ENCODE peak calls at places on chromosomes 3 and 15, in eight cellular contexts. I, C, P, D, U, L, J and S are unnamed samples.

GRCh38 chr15:45326776-45327175 is 51.6 kb downstream of the GATM start:
- DNase-seq in I (no peak), C (no peak), P (no peak), D (no peak), U (no peak), L (no peak), J (peak), S (no peak)

GRCh38 chr3:8974458-8974857 is 11.2 kb upstream of the RAD18 start:
- DNase-seq in I (no peak), C (no peak), P (no peak), D (no peak), U (no peak), L (no peak), J (no peak), S (no peak)

GRCh38 chr3:188041193-188041592 is 112.8 kb upstream of the LPP start:
- DNase-seq in I (no peak), C (no peak), P (no peak), D (no peak), U (no peak), L (no peak), J (no peak), S (no peak)

GRCh38 chr3:164458986-164459385 is 619.3 kb downstream of the SI start:
- DNase-seq in I (no peak), C (peak), P (no peak), D (peak), U (no peak), L (no peak), J (no peak), S (no peak)

GRCh38 chr15:27820232-27820631 is 278.9 kb downstream of the OCA2 start:
- DNase-seq in I (no peak), C (no peak), P (no peak), D (no peak), U (no peak), L (no peak), J (no peak), S (no peak)

GRCh38 chr3:192860464-192860863 is 57.2 kb downstream of the MB21D2 start:
- DNase-seq in I (no peak), C (no peak), P (no peak), D (no peak), U (no peak), L (no peak), J (no peak), S (no peak)

GRCh38 chr15:74884428-74885223 is 5.2 kb upstream of the MPI start:
- DNase-seq in I (no peak), C (peak), P (no peak), D (peak), U (no peak), L (no peak), J (no peak), S (no peak)

GRCh38 chr15:74402873-74403589 is 30.7 kb downstream of the SEMA7A start:
- DNase-seq in I (no peak), C (no peak), P (peak), D (no peak), U (no peak), L (no peak), J (no peak), S (no peak)

GRCh38 chr3:14544282-14545250 is 4.4 kb upstream of the GRIP2 start:
- DNase-seq in I (no peak), C (no peak), P (no peak), D (no peak), U (no peak), L (no peak), J (no peak), S (no peak)

GRCh38 chr3:74537164-74537563 is 77.3 kb downstream of the CNTN3 start:
- DNase-seq in I (no peak), C (peak), P (no peak), D (peak), U (no peak), L (no peak), J (no peak), S (no peak)

GRCh38 chr3:7877312-7877711 is 624.3 kb upstream of the LMCD1 start:
- DNase-seq in I (no peak), C (no peak), P (no peak), D (peak), U (no peak), L (no peak), J (no peak), S (no peak)

GRCh38 chr15:47415539-47415971 is 301.8 kb upstream of the SEMA6D start:
- DNase-seq in I (no peak), C (peak), P (no peak), D (peak), U (no peak), L (no peak), J (no peak), S (no peak)

GRCh38 chr3:851098-851790 is 241.6 kb upstream of the CNTN6 start:
- DNase-seq in I (no peak), C (no peak), P (no peak), D (no peak), U (no peak), L (no peak), J (no peak), S (no peak)

GRCh38 chr3:143184098-143184497 is 64.5 kb downstream of the CHST2 start:
- DNase-seq in I (no peak), C (no peak), P (no peak), D (no peak), U (no peak), L (no peak), J (no peak), S (no peak)

GRCh38 chr15:39946862-39947261 is 12.9 kb downstream of the EIF2AK4 start:
- DNase-seq in I (no peak), C (no peak), P (no peak), D (no peak), U (no peak), L (no peak), J (no peak), S (no peak)

GRCh38 chr3:187927565-187927964 is 182.3 kb upstream of the BCL6 start:
- DNase-seq in I (no peak), C (no peak), P (no peak), D (no peak), U (no peak), L (no peak), J (no peak), S (no peak)

GRCh38 chr15:94494732-94495131 is 263.4 kb downstream of the MCTP2 start:
- DNase-seq in I (no peak), C (no peak), P (no peak), D (no peak), U (no peak), L (peak), J (no peak), S (no peak)

GRCh38 chr15:38682861-38683260 is 118.2 kb upstream of the RASGRP1 start:
- DNase-seq in I (no peak), C (no peak), P (peak), D (no peak), U (no peak), L (no peak), J (no peak), S (no peak)

GRCh38 chr15:92907880-92908279 is 7.8 kb downstream of the CHD2 start:
- DNase-seq in I (no peak), C (peak), P (no peak), D (peak), U (no peak), L (no peak), J (peak), S (no peak)

GRCh38 chr15:98745650-98746374 is 97.5 kb downstream of the IGF1R start:
- DNase-seq in I (no peak), C (peak), P (no peak), D (peak), U (no peak), L (no peak), J (no peak), S (no peak)

GRCh38 chr3:13623101-13623654 is 74.3 kb downstream of the FBLN2 start:
- DNase-seq in I (peak), C (peak), P (no peak), D (no peak), U (no peak), L (peak), J (no peak), S (peak)

GRCh38 chr15:56805466-56806146 is 72.3 kb upstream of the ZNF280D start:
- DNase-seq in I (no peak), C (peak), P (no peak), D (peak), U (peak), L (no peak), J (peak), S (no peak)

GRCh38 chr3:185583925-185584324 is 2.2 kb upstream of the SENP2 start:
- DNase-seq in I (no peak), C (no peak), P (no peak), D (no peak), U (no peak), L (no peak), J (no peak), S (no peak)

GRCh38 chr3:8491750-8492149 is 9.9 kb upstream of the LMCD1 start:
- DNase-seq in I (no peak), C (no peak), P (no peak), D (no peak), U (no peak), L (no peak), J (no peak), S (no peak)

GRCh38 chr3:170079466-170080165 is 41.8 kb downstream of the GPR160 start:
- DNase-seq in I (no peak), C (peak), P (no peak), D (no peak), U (no peak), L (no peak), J (no peak), S (no peak)

GRCh38 chr15:90557651-90558084 is 27.9 kb downstream of the CRTC3 start:
- DNase-seq in I (no peak), C (peak), P (no peak), D (peak), U (peak), L (no peak), J (peak), S (peak)

GRCh38 chr3:134483195-134483890 is 2.4 kb downstream of the ANAPC13 start:
- DNase-seq in I (no peak), C (peak), P (no peak), D (peak), U (no peak), L (no peak), J (no peak), S (no peak)

GRCh38 chr15:29888651-29889050 is 66.4 kb upstream of the TJP1 start:
- DNase-seq in I (peak), C (peak), P (no peak), D (peak), U (no peak), L (no peak), J (peak), S (no peak)

GRCh38 chr3:42742259-42742658 is 30.8 kb downstream of the CCDC13 start:
- DNase-seq in I (no peak), C (no peak), P (no peak), D (no peak), U (peak), L (no peak), J (no peak), S (no peak)

GRCh38 chr3:190671658-190672057 is 157.8 kb downstream of the IL1RAP start:
- DNase-seq in I (no peak), C (peak), P (no peak), D (peak), U (no peak), L (no peak), J (no peak), S (no peak)

GRCh38 chr3:71690222-71690821 is 34.9 kb downstream of the EIF4E3 start:
- DNase-seq in I (no peak), C (peak), P (no peak), D (peak), U (no peak), L (no peak), J (no peak), S (no peak)

GRCh38 chr15:62186578-62186977 is 21.5 kb upstream of the C2CD4B start:
- DNase-seq in I (no peak), C (no peak), P (no peak), D (no peak), U (no peak), L (no peak), J (no peak), S (no peak)

DNA sequence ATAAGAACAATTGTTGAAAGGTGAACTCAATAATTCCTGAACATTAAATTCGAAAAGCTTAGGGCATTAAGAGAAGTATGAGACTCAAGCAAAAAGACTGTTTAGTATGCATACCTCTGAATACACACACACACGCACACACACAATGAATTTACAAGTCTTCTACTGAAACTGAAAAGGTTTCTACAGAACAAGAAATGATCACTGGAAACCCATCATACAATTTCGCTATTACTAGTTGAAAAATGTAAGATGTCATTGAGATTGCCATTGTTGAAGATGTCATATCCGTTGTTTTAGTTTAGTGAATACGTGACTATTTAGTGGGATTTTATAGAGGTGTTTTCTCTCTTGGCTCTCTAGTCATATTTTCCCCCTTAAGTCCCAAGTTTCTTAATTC is 106.8 kb downstream of the FOXB1 start:
- DNase-seq in I (no peak), C (no peak), P (no peak), D (no peak), U (no peak), L (no peak), J (no peak), S (no peak)
- H3K4me3 ChIP-seq in I (no peak), C (no peak), P (no peak), D (no peak), U (no peak), L (no peak), J (no peak), S (no peak)

GRCh38 chr3:55483196-55484095 is 3.7 kb downstream of the WNT5A start:
- DNase-seq in I (peak), C (no peak), P (no peak), D (no peak), U (no peak), L (no peak), J (no peak), S (no peak)

GRCh38 chr3:55482496-55483195 is 4.5 kb downstream of the WNT5A start:
- DNase-seq in I (peak), C (no peak), P (no peak), D (no peak), U (no peak), L (no peak), J (no peak), S (no peak)

GRCh38 chr3:55485208-55485791 is 1.8 kb downstream of the WNT5A start:
- DNase-seq in I (peak), C (peak), P (peak), D (peak), U (peak), L (no peak), J (peak), S (peak)

GRCh38 chr3:55484741-55485207 is 2.3 kb downstream of the WNT5A start:
- DNase-seq in I (no peak), C (no peak), P (no peak), D (no peak), U (no peak), L (no peak), J (no peak), S (no peak)

DNA sequence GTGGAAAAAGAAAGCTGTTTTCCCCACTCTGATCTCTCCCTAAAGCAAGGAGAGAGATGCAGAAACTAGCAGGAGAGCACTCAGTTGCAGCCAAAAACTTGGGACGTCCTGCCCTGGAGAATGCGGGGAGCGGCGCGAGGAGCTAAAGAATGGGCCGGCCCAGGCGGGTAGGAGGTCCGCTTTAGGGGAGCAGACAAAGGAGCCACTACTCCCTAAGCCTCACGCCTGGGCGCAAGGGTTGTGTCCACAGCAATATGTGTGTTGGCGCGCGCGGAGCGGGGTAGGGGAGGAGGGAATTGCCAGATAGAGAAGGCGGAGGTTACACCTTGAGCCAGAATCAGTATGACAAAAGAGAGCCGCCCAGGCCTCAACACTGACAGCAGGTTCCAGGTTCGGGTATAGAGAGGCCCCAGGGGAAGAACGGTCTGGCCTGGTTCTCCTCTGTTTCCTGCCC is 2.9 kb downstream of the WNT5A start:
- DNase-seq in I (peak), C (no peak), P (no peak), D (no peak), U (no peak), L (no peak), J (no peak), S (no peak)
- H3K4me3 ChIP-seq in I (peak), C (peak), P (no peak), D (peak), U (no peak), L (no peak), J (no peak), S (peak)

DNA sequence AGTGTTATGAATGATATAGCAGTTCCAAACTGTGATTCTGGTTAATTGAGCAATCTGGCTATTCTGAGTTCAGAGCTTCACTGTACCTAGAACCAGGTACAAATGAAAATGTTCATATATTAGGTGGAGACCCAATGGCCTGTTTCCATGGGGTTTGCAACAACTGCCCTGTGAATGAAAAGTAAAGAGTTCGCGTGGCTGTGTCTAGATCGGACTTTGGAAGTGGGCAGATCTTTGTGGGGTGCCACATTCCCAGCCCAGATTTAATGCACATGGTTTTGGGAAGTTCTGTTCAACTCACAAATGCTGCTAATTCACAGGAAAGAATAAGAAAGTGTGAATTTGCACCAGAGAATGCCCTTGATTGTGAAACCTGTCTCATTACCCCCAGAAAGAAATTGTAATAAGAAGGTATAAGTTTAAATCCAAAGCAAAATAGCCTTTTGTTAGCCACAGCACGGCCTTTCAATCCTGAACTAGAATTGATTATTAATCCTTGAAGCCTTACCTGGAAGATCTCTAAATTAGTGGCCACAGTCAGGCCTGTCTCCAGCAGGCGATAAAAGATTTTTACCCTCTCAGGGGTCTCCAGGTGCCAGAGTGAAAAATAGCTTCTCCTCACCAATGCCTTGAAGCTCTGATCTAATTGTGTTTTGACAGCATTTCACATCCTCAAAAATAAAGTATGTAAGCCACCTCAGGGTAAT is 22.6 kb downstream of the WHAMM start:
- DNase-seq in I (peak), C (no peak), P (no peak), D (no peak), U (no peak), L (no peak), J (no peak), S (no peak)
- H3K4me3 ChIP-seq in I (no peak), C (no peak), P (no peak), D (no peak), U (no peak), L (no peak), J (no peak), S (no peak)

DNA sequence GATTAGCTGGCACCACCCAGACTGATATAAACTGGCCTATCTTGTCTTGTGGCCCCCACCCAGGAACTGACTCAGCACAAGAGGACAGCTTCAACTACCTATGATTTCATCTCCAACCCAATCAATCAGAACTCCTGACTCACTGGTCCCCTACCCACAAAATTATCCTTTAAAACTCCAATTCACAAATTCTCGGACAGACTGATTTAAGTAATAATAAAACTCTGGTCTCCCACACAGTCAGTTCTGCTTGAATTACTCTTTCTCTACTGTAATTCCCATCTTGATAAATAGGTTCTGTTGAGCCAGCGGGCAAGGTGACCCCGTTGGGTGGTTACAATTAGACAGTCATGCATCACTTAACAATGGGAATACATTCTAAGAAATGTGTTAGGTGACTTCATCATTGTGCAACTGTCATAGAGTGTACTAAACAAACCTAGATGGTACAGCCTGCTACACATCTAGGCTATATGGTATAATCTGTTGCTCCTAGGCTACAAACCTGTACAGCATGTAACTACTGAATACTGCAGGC is 48.1 kb upstream of the MAP4 start:
- DNase-seq in I (no peak), C (no peak), P (no peak), D (no peak), U (no peak), L (no peak), J (no peak), S (no peak)
- H3K4me3 ChIP-seq in I (no peak), C (no peak), P (no peak), D (no peak), U (no peak), L (no peak), J (no peak), S (no peak)

DNA sequence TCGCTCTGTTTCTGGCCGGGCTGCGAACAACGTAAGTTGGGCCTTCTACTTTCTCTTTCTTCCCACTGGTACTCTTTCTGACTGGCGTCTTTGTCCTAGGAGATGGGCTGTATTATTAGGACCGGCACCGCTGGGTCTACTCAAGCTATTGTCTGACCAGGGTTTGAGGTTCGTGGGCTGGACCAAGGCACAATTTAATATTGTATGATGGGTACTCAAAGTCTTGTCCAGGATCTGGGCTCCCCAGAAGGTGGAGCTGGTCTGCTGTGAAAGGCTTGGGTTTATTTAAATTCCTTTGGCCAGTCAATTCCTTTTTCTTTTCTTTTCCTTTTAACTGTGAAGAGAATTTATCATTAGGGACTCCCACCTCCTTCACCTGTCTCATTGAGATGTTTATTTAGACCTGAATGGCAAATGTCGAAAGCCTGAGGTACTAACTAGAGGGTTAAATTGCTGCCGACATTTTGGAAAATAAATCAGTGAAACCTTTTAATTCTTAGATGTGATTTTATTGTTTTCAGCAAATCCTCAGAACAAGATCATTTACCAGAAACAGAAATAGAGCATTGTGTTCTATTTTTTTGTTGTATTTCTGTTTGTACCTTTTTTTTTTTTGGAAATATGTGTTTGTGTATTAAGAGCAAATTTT is 410 bp downstream of the LRRC49 start:
- DNase-seq in I (no peak), C (peak), P (no peak), D (peak), U (no peak), L (no peak), J (peak), S (peak)
- H3K4me3 ChIP-seq in I (peak), C (peak), P (peak), D (peak), U (peak), L (peak), J (peak), S (peak)

GRCh38 chr3:69094467-69095205 is 9.9 kb downstream of the ARL6IP5 start:
- DNase-seq in I (no peak), C (peak), P (no peak), D (peak), U (no peak), L (no peak), J (no peak), S (no peak)
- H3K4me3 ChIP-seq in I (no peak), C (no peak), P (no peak), D (no peak), U (no peak), L (no peak), J (peak), S (no peak)

GRCh38 chr3:127002195-127003174 is 19.6 kb downstream of the PLXNA1 start:
- DNase-seq in I (peak), C (peak), P (peak), D (peak), U (peak), L (no peak), J (peak), S (peak)
- H3K4me3 ChIP-seq in I (no peak), C (peak), P (no peak), D (no peak), U (no peak), L (no peak), J (peak), S (no peak)

GRCh38 chr3:5290915-5291314 is 103.4 kb downstream of the EDEM1 start:
- DNase-seq in I (peak), C (no peak), P (no peak), D (no peak), U (no peak), L (no peak), J (no peak), S (no peak)
- H3K4me3 ChIP-seq in I (no peak), C (no peak), P (no peak), D (no peak), U (no peak), L (no peak), J (no peak), S (no peak)